ENCODE peak calls at places on chromosome 1, in ten cellular contexts. One of them, this sample, is unnamed.

GRCh38 chr1:212914789-212915188 is 35.6 kb upstream of the VASH2 start:
- DNase-seq in H9: peak
- DNase-seq in MM.1S: no peak
- DNase-seq in A549: no peak
- DNase-seq in HCT116: no peak
- DNase-seq in neural progenitor cell: peak
- DNase-seq in fibroblast of lung: no peak
- DNase-seq in mesendoderm: peak
- DNase-seq in OCI-LY7: no peak
- DNase-seq in hepatocyte: no peak
- DNase-seq in this sample: no peak

GRCh38 chr1:26047278-26047874 is 1.5 kb upstream of the SLC30A2 start:
- DNase-seq in H9: no peak
- DNase-seq in MM.1S: no peak
- DNase-seq in A549: no peak
- DNase-seq in HCT116: no peak
- DNase-seq in neural progenitor cell: no peak
- DNase-seq in fibroblast of lung: no peak
- DNase-seq in mesendoderm: no peak
- DNase-seq in OCI-LY7: no peak
- DNase-seq in hepatocyte: no peak
- DNase-seq in this sample: peak

GRCh38 chr1:203467550-203467921 is 8.1 kb upstream of the PRELP start:
- DNase-seq in H9: no peak
- DNase-seq in MM.1S: no peak
- DNase-seq in A549: no peak
- DNase-seq in HCT116: no peak
- DNase-seq in neural progenitor cell: no peak
- DNase-seq in fibroblast of lung: peak
- DNase-seq in mesendoderm: no peak
- DNase-seq in OCI-LY7: no peak
- DNase-seq in hepatocyte: peak
- DNase-seq in this sample: no peak

GRCh38 chr1:30742963-30743559 is 14.5 kb downstream of the LAPTM5 start:
- DNase-seq in H9: no peak
- DNase-seq in MM.1S: no peak
- DNase-seq in A549: no peak
- DNase-seq in HCT116: no peak
- DNase-seq in neural progenitor cell: no peak
- DNase-seq in fibroblast of lung: no peak
- DNase-seq in mesendoderm: no peak
- DNase-seq in OCI-LY7: no peak
- DNase-seq in hepatocyte: no peak
- DNase-seq in this sample: peak

GRCh38 chr1:58762806-58763205 is 21.0 kb downstream of the JUN start:
- DNase-seq in H9: no peak
- DNase-seq in MM.1S: no peak
- DNase-seq in A549: no peak
- DNase-seq in HCT116: no peak
- DNase-seq in neural progenitor cell: no peak
- DNase-seq in fibroblast of lung: peak
- DNase-seq in mesendoderm: no peak
- DNase-seq in OCI-LY7: no peak
- DNase-seq in hepatocyte: no peak
- DNase-seq in this sample: no peak

GRCh38 chr1:178540646-178541045 is 27.7 kb downstream of the TEX35 start:
- DNase-seq in H9: no peak
- DNase-seq in MM.1S: no peak
- DNase-seq in A549: no peak
- DNase-seq in HCT116: no peak
- DNase-seq in neural progenitor cell: no peak
- DNase-seq in fibroblast of lung: peak
- DNase-seq in mesendoderm: no peak
- DNase-seq in OCI-LY7: no peak
- DNase-seq in hepatocyte: peak
- DNase-seq in this sample: peak

GRCh38 chr1:17227358-17227915 is 21.5 kb upstream of the PADI3 start:
- DNase-seq in H9: no peak
- DNase-seq in MM.1S: no peak
- DNase-seq in A549: no peak
- DNase-seq in HCT116: no peak
- DNase-seq in neural progenitor cell: no peak
- DNase-seq in fibroblast of lung: no peak
- DNase-seq in mesendoderm: no peak
- DNase-seq in OCI-LY7: no peak
- DNase-seq in hepatocyte: no peak
- DNase-seq in this sample: no peak

GRCh38 chr1:230704830-230705229 is 9.1 kb downstream of the AGT start:
- DNase-seq in H9: no peak
- DNase-seq in MM.1S: no peak
- DNase-seq in A549: no peak
- DNase-seq in HCT116: no peak
- DNase-seq in neural progenitor cell: no peak
- DNase-seq in fibroblast of lung: no peak
- DNase-seq in mesendoderm: no peak
- DNase-seq in OCI-LY7: no peak
- DNase-seq in hepatocyte: no peak
- DNase-seq in this sample: no peak

GRCh38 chr1:2955652-2956051 is 65.6 kb upstream of the ACTRT2 start:
- DNase-seq in H9: no peak
- DNase-seq in MM.1S: no peak
- DNase-seq in A549: no peak
- DNase-seq in HCT116: no peak
- DNase-seq in neural progenitor cell: no peak
- DNase-seq in fibroblast of lung: no peak
- DNase-seq in mesendoderm: no peak
- DNase-seq in OCI-LY7: no peak
- DNase-seq in hepatocyte: no peak
- DNase-seq in this sample: no peak

GRCh38 chr1:94694234-94694915 is 125.8 kb upstream of the SLC44A3 start:
- DNase-seq in H9: no peak
- DNase-seq in MM.1S: no peak
- DNase-seq in A549: no peak
- DNase-seq in HCT116: no peak
- DNase-seq in neural progenitor cell: no peak
- DNase-seq in fibroblast of lung: no peak
- DNase-seq in mesendoderm: no peak
- DNase-seq in OCI-LY7: no peak
- DNase-seq in hepatocyte: no peak
- DNase-seq in this sample: no peak

GRCh38 chr1:199859525-199859924 is 168.0 kb upstream of the NR5A2 start:
- DNase-seq in H9: no peak
- DNase-seq in MM.1S: no peak
- DNase-seq in A549: peak
- DNase-seq in HCT116: no peak
- DNase-seq in neural progenitor cell: no peak
- DNase-seq in fibroblast of lung: peak
- DNase-seq in mesendoderm: peak
- DNase-seq in OCI-LY7: peak
- DNase-seq in hepatocyte: no peak
- DNase-seq in this sample: no peak

GRCh38 chr1:153375511-153375910 is at the start of gene S100A12:
- DNase-seq in H9: no peak
- DNase-seq in MM.1S: no peak
- DNase-seq in A549: peak
- DNase-seq in HCT116: no peak
- DNase-seq in neural progenitor cell: no peak
- DNase-seq in fibroblast of lung: peak
- DNase-seq in mesendoderm: no peak
- DNase-seq in OCI-LY7: no peak
- DNase-seq in hepatocyte: peak
- DNase-seq in this sample: no peak

GRCh38 chr1:207077470-207078377 is 10.9 kb upstream of the C4BPB start:
- DNase-seq in H9: peak
- DNase-seq in MM.1S: peak
- DNase-seq in A549: peak
- DNase-seq in HCT116: peak
- DNase-seq in neural progenitor cell: peak
- DNase-seq in fibroblast of lung: peak
- DNase-seq in mesendoderm: peak
- DNase-seq in OCI-LY7: peak
- DNase-seq in hepatocyte: peak
- DNase-seq in this sample: peak

GRCh38 chr1:28775121-28775942 is 36.6 kb upstream of the OPRD1 start:
- DNase-seq in H9: peak
- DNase-seq in MM.1S: peak
- DNase-seq in A549: no peak
- DNase-seq in HCT116: no peak
- DNase-seq in neural progenitor cell: peak
- DNase-seq in fibroblast of lung: peak
- DNase-seq in mesendoderm: peak
- DNase-seq in OCI-LY7: no peak
- DNase-seq in hepatocyte: peak
- DNase-seq in this sample: peak

GRCh38 chr1:110524311-110525249 is 5.6 kb upstream of the KCNA10 start:
- DNase-seq in H9: peak
- DNase-seq in MM.1S: peak
- DNase-seq in A549: peak
- DNase-seq in HCT116: peak
- DNase-seq in neural progenitor cell: peak
- DNase-seq in fibroblast of lung: peak
- DNase-seq in mesendoderm: peak
- DNase-seq in OCI-LY7: peak
- DNase-seq in hepatocyte: peak
- DNase-seq in this sample: no peak

GRCh38 chr1:35560256-35561225 is 2.9 kb downstream of the NCDN start:
- DNase-seq in H9: no peak
- DNase-seq in MM.1S: no peak
- DNase-seq in A549: no peak
- DNase-seq in HCT116: no peak
- DNase-seq in neural progenitor cell: no peak
- DNase-seq in fibroblast of lung: no peak
- DNase-seq in mesendoderm: no peak
- DNase-seq in OCI-LY7: no peak
- DNase-seq in hepatocyte: no peak
- DNase-seq in this sample: no peak

GRCh38 chr1:54227091-54227602 is 27.2 kb downstream of the MRPL37 start:
- DNase-seq in H9: no peak
- DNase-seq in MM.1S: no peak
- DNase-seq in A549: peak
- DNase-seq in HCT116: peak
- DNase-seq in neural progenitor cell: no peak
- DNase-seq in fibroblast of lung: peak
- DNase-seq in mesendoderm: no peak
- DNase-seq in OCI-LY7: no peak
- DNase-seq in hepatocyte: peak
- DNase-seq in this sample: peak

GRCh38 chr1:78839704-78840277 is 166.7 kb downstream of the ADGRL4 start:
- DNase-seq in H9: no peak
- DNase-seq in MM.1S: peak
- DNase-seq in A549: peak
- DNase-seq in HCT116: peak
- DNase-seq in neural progenitor cell: peak
- DNase-seq in fibroblast of lung: peak
- DNase-seq in mesendoderm: peak
- DNase-seq in OCI-LY7: peak
- DNase-seq in hepatocyte: peak
- DNase-seq in this sample: peak

GRCh38 chr1:78840447-78841251 is 165.9 kb downstream of the ADGRL4 start:
- DNase-seq in H9: peak
- DNase-seq in MM.1S: no peak
- DNase-seq in A549: no peak
- DNase-seq in HCT116: no peak
- DNase-seq in neural progenitor cell: peak
- DNase-seq in fibroblast of lung: peak
- DNase-seq in mesendoderm: peak
- DNase-seq in OCI-LY7: no peak
- DNase-seq in hepatocyte: peak
- DNase-seq in this sample: peak

GRCh38 chr1:78843111-78843908 is 163.2 kb downstream of the ADGRL4 start:
- DNase-seq in H9: no peak
- DNase-seq in MM.1S: no peak
- DNase-seq in A549: no peak
- DNase-seq in HCT116: no peak
- DNase-seq in neural progenitor cell: no peak
- DNase-seq in fibroblast of lung: peak
- DNase-seq in mesendoderm: no peak
- DNase-seq in OCI-LY7: no peak
- DNase-seq in hepatocyte: peak
- DNase-seq in this sample: peak
- H3K4me2 ChIP-seq in H9: no peak
- H3K4me2 ChIP-seq in MM.1S: no peak
- H3K4me2 ChIP-seq in A549: no peak
- H3K4me2 ChIP-seq in HCT116: no peak
- H3K4me2 ChIP-seq in neural progenitor cell: no peak
- H3K4me2 ChIP-seq in fibroblast of lung: no peak
- H3K4me2 ChIP-seq in mesendoderm: no peak
- H3K4me2 ChIP-seq in OCI-LY7: no peak
- H3K4me2 ChIP-seq in hepatocyte: no peak
- H3K4me2 ChIP-seq in this sample: peak

DNA sequence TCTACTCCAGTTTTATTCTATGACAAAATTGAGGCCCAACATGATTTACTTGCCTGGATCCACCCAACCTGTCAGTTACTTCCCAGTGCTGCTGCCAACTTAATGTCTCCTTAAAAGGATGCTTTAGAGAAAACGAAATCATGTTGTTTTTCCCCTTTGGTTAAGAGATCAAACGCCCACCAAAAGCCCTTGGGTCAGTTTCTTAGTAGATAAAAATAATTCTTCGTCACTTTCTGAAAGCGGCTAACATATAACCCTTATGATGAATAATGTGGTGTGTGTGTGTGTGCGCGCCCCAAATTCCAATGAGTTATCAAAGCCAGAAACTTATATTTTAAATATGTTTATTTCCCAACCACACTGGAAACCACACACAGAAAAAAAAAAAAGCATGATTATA is 52.7 kb upstream of the LGALS8 start:
- DNase-seq in H9: no peak
- DNase-seq in MM.1S: no peak
- DNase-seq in A549: no peak
- DNase-seq in HCT116: no peak
- DNase-seq in neural progenitor cell: no peak
- DNase-seq in fibroblast of lung: no peak
- DNase-seq in mesendoderm: no peak
- DNase-seq in OCI-LY7: no peak
- DNase-seq in hepatocyte: no peak
- DNase-seq in this sample: no peak
- H3K4me2 ChIP-seq in H9: no peak
- H3K4me2 ChIP-seq in MM.1S: no peak
- H3K4me2 ChIP-seq in A549: no peak
- H3K4me2 ChIP-seq in HCT116: no peak
- H3K4me2 ChIP-seq in neural progenitor cell: no peak
- H3K4me2 ChIP-seq in fibroblast of lung: no peak
- H3K4me2 ChIP-seq in mesendoderm: no peak
- H3K4me2 ChIP-seq in OCI-LY7: no peak
- H3K4me2 ChIP-seq in hepatocyte: no peak
- H3K4me2 ChIP-seq in this sample: no peak

GRCh38 chr1:159917533-159917932 is 7.8 kb downstream of the TAGLN2 start:
- DNase-seq in H9: no peak
- DNase-seq in MM.1S: no peak
- DNase-seq in A549: no peak
- DNase-seq in HCT116: no peak
- DNase-seq in neural progenitor cell: peak
- DNase-seq in fibroblast of lung: no peak
- DNase-seq in mesendoderm: no peak
- DNase-seq in OCI-LY7: no peak
- DNase-seq in hepatocyte: no peak
- DNase-seq in this sample: no peak
- H3K4me2 ChIP-seq in H9: no peak
- H3K4me2 ChIP-seq in MM.1S: no peak
- H3K4me2 ChIP-seq in A549: peak
- H3K4me2 ChIP-seq in HCT116: no peak
- H3K4me2 ChIP-seq in neural progenitor cell: no peak
- H3K4me2 ChIP-seq in fibroblast of lung: no peak
- H3K4me2 ChIP-seq in mesendoderm: no peak
- H3K4me2 ChIP-seq in OCI-LY7: no peak
- H3K4me2 ChIP-seq in hepatocyte: no peak
- H3K4me2 ChIP-seq in this sample: no peak

GRCh38 chr1:154784924-154785531 is 85.1 kb downstream of the KCNN3 start:
- DNase-seq in H9: no peak
- DNase-seq in MM.1S: peak
- DNase-seq in A549: no peak
- DNase-seq in HCT116: no peak
- DNase-seq in neural progenitor cell: no peak
- DNase-seq in fibroblast of lung: no peak
- DNase-seq in mesendoderm: peak
- DNase-seq in OCI-LY7: peak
- DNase-seq in hepatocyte: no peak
- DNase-seq in this sample: no peak
- H3K4me2 ChIP-seq in H9: no peak
- H3K4me2 ChIP-seq in MM.1S: peak
- H3K4me2 ChIP-seq in A549: no peak
- H3K4me2 ChIP-seq in HCT116: no peak
- H3K4me2 ChIP-seq in neural progenitor cell: no peak
- H3K4me2 ChIP-seq in fibroblast of lung: no peak
- H3K4me2 ChIP-seq in mesendoderm: no peak
- H3K4me2 ChIP-seq in OCI-LY7: peak
- H3K4me2 ChIP-seq in hepatocyte: no peak
- H3K4me2 ChIP-seq in this sample: no peak

This sample was measured in osteoblast.